ENCODE peak calls at places on chromosome 11, in seven cellular contexts. E is spleen, C is HL-60, R is AG04450, D is ovary, X is IMR-90, J is GM23248. G is an unnamed sample.

GRCh38 chr11:130388607-130389205 is 39.7 kb downstream of the ADAMTS8 start:
- DNase-seq in R (no peak), J (no peak), D (no peak), E (no peak), C (no peak), X (peak), G (no peak)

GRCh38 chr11:68150029-68150428 is 28.8 kb upstream of the CHKA start:
- DNase-seq in D (peak), J (no peak), X (peak), E (no peak), C (no peak), R (no peak), G (no peak)

GRCh38 chr11:28581286-28582242 is 473.4 kb downstream of the METTL15 start:
- DNase-seq in C (no peak), R (peak), J (peak), D (no peak), X (peak), E (no peak), G (no peak)

GRCh38 chr11:67272327-67273259 is 6.3 kb downstream of the GRK2 start:
- DNase-seq in D (no peak), E (peak), R (no peak), J (no peak), X (no peak), C (peak), G (peak)

GRCh38 chr11:116071241-116071640 is 567.0 kb upstream of the CADM1 start:
- DNase-seq in E (no peak), R (no peak), X (no peak), C (no peak), J (no peak), D (no peak), G (no peak)

GRCh38 chr11:76277298-76278175 is 71.2 kb upstream of the WNT11 start:
- DNase-seq in J (no peak), R (no peak), C (no peak), D (no peak), E (no peak), X (no peak), G (no peak)

GRCh38 chr11:124869331-124869730 is 4.1 kb downstream of the ROBO3 start:
- DNase-seq in D (no peak), J (no peak), X (no peak), C (no peak), E (no peak), R (no peak), G (no peak)

GRCh38 chr11:84865257-84865656 is 761.9 kb downstream of the DLG2 start:
- DNase-seq in C (no peak), D (no peak), E (no peak), J (peak), R (no peak), X (no peak), G (no peak)

GRCh38 chr11:33474866-33475265 is 217.7 kb downstream of the HIPK3 start:
- DNase-seq in X (no peak), C (no peak), D (no peak), J (no peak), E (no peak), R (no peak), G (no peak)

GRCh38 chr11:17734986-17735822 is 623 bp downstream of the KCNC1 start:
- DNase-seq in D (peak), R (peak), C (no peak), J (peak), X (peak), E (peak), G (peak)

GRCh38 chr11:79973701-79974626 is 533.1 kb upstream of the TENM4 start:
- DNase-seq in R (no peak), D (no peak), C (no peak), E (no peak), X (peak), J (no peak), G (no peak)

GRCh38 chr11:10323793-10324170 is 18.9 kb downstream of the ADM start:
- DNase-seq in C (no peak), J (peak), E (no peak), R (no peak), X (peak), D (no peak), G (no peak)

GRCh38 chr11:75924966-75925784 is 110.2 kb downstream of the UVRAG start:
- DNase-seq in X (no peak), E (no peak), R (no peak), J (peak), C (no peak), D (no peak), G (peak)

GRCh38 chr11:64924910-64925284 is 408 bp downstream of the PPP2R5B start:
- DNase-seq in C (no peak), E (no peak), D (no peak), R (no peak), X (no peak), J (peak), G (peak)

GRCh38 chr11:79274636-79275315 is 166.1 kb downstream of the TENM4 start:
- DNase-seq in E (no peak), J (peak), R (peak), D (no peak), X (peak), C (no peak), G (no peak)

GRCh38 chr11:75565221-75565814 is 3.3 kb downstream of the SERPINH1 start:
- DNase-seq in R (no peak), E (no peak), X (peak), C (no peak), D (peak), J (peak), G (peak)

GRCh38 chr11:75169101-75169885 is 18.4 kb downstream of the SLCO2B1 start:
- DNase-seq in X (no peak), R (no peak), E (no peak), C (no peak), D (no peak), J (no peak), G (no peak)

GRCh38 chr11:32729976-32730375 is 64.5 kb downstream of the CCDC73 start:
- DNase-seq in D (no peak), R (no peak), E (no peak), C (no peak), X (no peak), J (no peak), G (no peak)

GRCh38 chr11:130069684-130070108 is at the start of gene APLP2:
- DNase-seq in J (peak), D (peak), C (peak), E (peak), R (peak), X (peak), G (peak)

GRCh38 chr11:83816572-83817187 is 530.5 kb upstream of the CCDC90B start:
- DNase-seq in E (no peak), R (no peak), D (no peak), C (no peak), J (peak), X (peak), G (no peak)

GRCh38 chr11:19803506-19803998 is 90.9 kb downstream of the NAV2 start:
- DNase-seq in D (no peak), C (no peak), J (no peak), R (no peak), X (no peak), E (no peak), G (no peak)

GRCh38 chr11:1766719-1767398 is 3.1 kb upstream of the CTSD start:
- DNase-seq in X (no peak), D (no peak), C (no peak), J (no peak), E (peak), R (no peak), G (no peak)

GRCh38 chr11:67022341-67022933 is 497 bp upstream of the SYT12 start:
- DNase-seq in E (no peak), D (no peak), J (peak), C (no peak), X (peak), R (peak), G (no peak)

GRCh38 chr11:63847363-63847762 is 8.5 kb downstream of the MARK2 start:
- DNase-seq in X (no peak), E (no peak), C (no peak), J (no peak), R (no peak), D (no peak), G (no peak)

GRCh38 chr11:10866893-10867331 is 9.1 kb upstream of the ZBED5 start:
- DNase-seq in R (peak), E (no peak), C (no peak), D (no peak), J (peak), X (peak), G (no peak)

GRCh38 chr11:79570104-79570503 is 129.3 kb upstream of the TENM4 start:
- DNase-seq in R (no peak), J (no peak), X (no peak), D (no peak), E (no peak), C (peak), G (no peak)

GRCh38 chr11:73330569-73331093 is 22.6 kb downstream of the ARHGEF17 start:
- DNase-seq in J (peak), E (no peak), R (no peak), X (peak), D (no peak), C (no peak), G (no peak)

GRCh38 chr11:44899959-44900358 is 50.7 kb downstream of the TP53I11 start:
- DNase-seq in R (peak), J (peak), D (no peak), X (peak), E (no peak), C (no peak), G (no peak)

GRCh38 chr11:132779487-132779886 is 752.8 kb downstream of the OPCML start:
- DNase-seq in E (no peak), X (peak), C (no peak), D (no peak), J (peak), R (no peak), G (no peak)

GRCh38 chr11:73230276-73230875 is 12.3 kb downstream of the P2RY2 start:
- DNase-seq in C (no peak), E (peak), X (no peak), J (no peak), D (peak), R (no peak), G (no peak)

GRCh38 chr11:55503449-55503848 is 50.8 kb upstream of the OR4C15 start:
- DNase-seq in J (no peak), X (no peak), D (no peak), C (no peak), E (no peak), R (no peak), G (no peak)

GRCh38 chr11:57323503-57324153 is 1.1 kb downstream of the TNKS1BP1 start:
- DNase-seq in R (no peak), X (peak), E (no peak), J (peak), D (peak), C (no peak), G (no peak)

GRCh38 chr11:119764108-119764874 is 35.3 kb upstream of the NECTIN1 start:
- DNase-seq in X (peak), C (no peak), J (peak), E (peak), D (no peak), R (no peak), G (peak)

GRCh38 chr11:36002196-36002595 is 58.3 kb downstream of the LDLRAD3 start:
- DNase-seq in X (no peak), R (no peak), J (no peak), E (no peak), C (no peak), D (no peak), G (no peak)

GRCh38 chr11:67027943-67028542 is 5.1 kb downstream of the SYT12 start:
- DNase-seq in C (no peak), R (no peak), D (no peak), X (no peak), E (no peak), J (no peak), G (no peak)

GRCh38 chr11:133331031-133331430 is 201.3 kb downstream of the OPCML start:
- DNase-seq in C (no peak), J (no peak), E (no peak), D (no peak), R (no peak), X (no peak), G (no peak)

GRCh38 chr11:117096140-117096972 is 1.9 kb downstream of the SIK3 start:
- DNase-seq in X (no peak), E (no peak), D (no peak), C (peak), J (peak), R (no peak), G (no peak)

GRCh38 chr11:117096973-117097566 is 1.2 kb downstream of the SIK3 start:
- DNase-seq in J (peak), R (no peak), X (no peak), D (no peak), E (no peak), C (no peak), G (no peak)

GRCh38 chr11:117099681-117100080 is 1.5 kb upstream of the SIK3 start:
- DNase-seq in C (no peak), R (no peak), D (no peak), X (no peak), J (peak), E (no peak), G (no peak)

GRCh38 chr11:117098269-117099231 is at the start of gene SIK3:
- DNase-seq in J (peak), D (peak), C (peak), X (peak), R (peak), E (peak), G (peak)

DNA sequence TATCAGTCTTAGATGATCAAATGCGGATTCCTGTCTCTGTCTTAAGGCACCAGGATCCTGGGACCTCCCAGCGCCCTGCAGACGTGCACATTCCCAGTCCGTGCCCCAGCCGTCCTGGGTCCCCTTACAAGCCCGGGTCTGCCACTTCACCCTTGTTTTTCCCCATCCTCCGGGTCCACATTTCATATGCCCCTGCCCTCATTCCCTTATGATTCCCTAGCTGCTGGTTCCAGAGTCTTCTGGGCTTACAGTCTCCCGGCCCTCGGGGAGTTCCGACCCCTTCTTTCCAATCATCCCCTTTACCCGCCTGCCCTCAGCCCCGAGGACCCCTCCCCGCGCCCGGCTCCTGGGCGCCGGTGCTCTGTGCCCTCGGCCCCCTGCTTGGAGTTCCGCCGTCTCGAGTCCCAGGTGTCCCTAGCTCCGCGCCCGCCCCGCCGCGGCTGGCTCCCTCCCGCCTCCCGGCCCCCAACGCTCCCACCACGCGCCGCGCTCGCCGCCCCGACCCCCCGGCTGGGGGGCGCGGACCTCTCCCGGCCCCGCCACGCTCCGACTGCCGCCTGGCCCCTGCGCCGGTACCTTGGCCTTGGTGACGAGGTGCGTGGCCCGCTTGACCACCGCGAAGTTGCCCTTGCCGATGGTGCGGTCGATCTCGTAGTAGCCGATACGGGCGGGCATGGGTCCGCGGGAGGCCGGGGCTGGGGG is 510 bp downstream of the SIK3 start:
- DNase-seq in D (peak), J (peak), R (no peak), C (peak), E (no peak), X (no peak), G (peak)
- H3K27ac ChIP-seq in D (peak), J (peak), R (no peak), C (peak), E (peak), X (peak), G (peak)

GRCh38 chr11:92268546-92268945 is 43.9 kb downstream of the FAT3 start:
- DNase-seq in D (no peak), E (no peak), C (no peak), J (peak), R (no peak), X (no peak), G (no peak)
- H3K27ac ChIP-seq in D (no peak), E (no peak), C (no peak), J (peak), R (no peak), X (no peak), G (no peak)

GRCh38 chr11:15965562-15966250 is 390.6 kb downstream of the SOX6 start:
- DNase-seq in C (no peak), X (no peak), J (no peak), R (no peak), D (no peak), E (no peak), G (no peak)

GRCh38 chr11:15967966-15968365 is 388.4 kb downstream of the SOX6 start:
- DNase-seq in E (no peak), R (no peak), D (no peak), J (peak), C (no peak), X (peak), G (no peak)

GRCh38 chr11:15958939-15959338 is 397.4 kb downstream of the SOX6 start:
- DNase-seq in R (no peak), C (no peak), J (no peak), X (no peak), E (no peak), D (no peak), G (no peak)

GRCh38 chr11:15967166-15967565 is 389.2 kb downstream of the SOX6 start:
- DNase-seq in X (no peak), J (no peak), C (no peak), E (no peak), R (no peak), D (no peak), G (no peak)

GRCh38 chr11:15963266-15963665 is 393.1 kb downstream of the SOX6 start:
- DNase-seq in E (no peak), C (no peak), D (no peak), J (no peak), R (no peak), X (no peak), G (no peak)
- H3K27ac ChIP-seq in E (no peak), C (no peak), D (no peak), J (no peak), R (no peak), X (no peak), G (no peak)

GRCh38 chr11:70303070-70303469 is 32.6 kb downstream of the PPFIA1 start:
- DNase-seq in D (no peak), J (peak), C (no peak), E (peak), X (peak), R (no peak), G (no peak)
- H3K27ac ChIP-seq in D (no peak), J (peak), C (no peak), E (no peak), X (peak), R (peak), G (no peak)

G was measured in heart left ventricle.